ENCODE peak calls at places on chromosomes 12 and 14, in four cellular contexts. I, U, H and T are unnamed samples.

GRCh38 chr14:83280719-83281118 is 1747.1 kb upstream of the SEL1L start:
- DNase-seq in I (no peak), U (no peak), H (no peak), T (no peak)

GRCh38 chr14:74619672-74620131 is 7.7 kb upstream of the LTBP2 start:
- DNase-seq in I (no peak), U (no peak), H (no peak), T (no peak)

GRCh38 chr12:68565391-68565903 is 45.3 kb upstream of the RAP1B start:
- DNase-seq in I (no peak), U (no peak), H (no peak), T (no peak)

GRCh38 chr12:26963413-26963812 is 25.1 kb downstream of the FGFR1OP2 start:
- DNase-seq in I (no peak), U (no peak), H (no peak), T (no peak)

GRCh38 chr14:105299654-105300541 is 903 bp downstream of the BRF1 start:
- DNase-seq in I (no peak), U (no peak), H (peak), T (peak)

GRCh38 chr14:26394114-26394855 is 203.5 kb downstream of the NOVA1 start:
- DNase-seq in I (no peak), U (no peak), H (no peak), T (no peak)

GRCh38 chr12:109560867-109561710 is 12.2 kb downstream of the MMAB start:
- DNase-seq in I (no peak), U (no peak), H (no peak), T (no peak)

GRCh38 chr12:58316926-58317325 is 375.6 kb downstream of the ATP23 start:
- DNase-seq in I (no peak), U (no peak), H (no peak), T (no peak)

GRCh38 chr14:97280526-97280925 is 483.3 kb downstream of the VRK1 start:
- DNase-seq in I (no peak), U (no peak), H (no peak), T (no peak)

GRCh38 chr14:88333036-88333435 is 10.0 kb upstream of the KCNK10 start:
- DNase-seq in I (no peak), U (no peak), H (no peak), T (no peak)

GRCh38 chr12:9761407-9761736 is 671 bp upstream of the CD69 start:
- DNase-seq in I (no peak), U (no peak), H (no peak), T (no peak)

GRCh38 chr14:70052990-70053389 is 135.8 kb downstream of the SLC8A3 start:
- DNase-seq in I (peak), U (no peak), H (peak), T (no peak)

GRCh38 chr14:96091149-96091693 is 52.1 kb downstream of the C14orf132 start:
- DNase-seq in I (no peak), U (no peak), H (no peak), T (no peak)